ENCODE peak calls at places on chromosomes 4 and X, in five cellular contexts. D, N, G, H and K are unnamed samples.

GRCh38 chr4:77232653-77233052 is 75.6 kb downstream of the CCNG2 start:
- DNase-seq in D (peak), N (no peak), G (no peak), H (no peak), K (no peak)

GRCh38 chrX:53716328-53717088 is 30.0 kb upstream of the HUWE1 start:
- DNase-seq in D (no peak), N (no peak), G (peak), H (no peak), K (no peak)

GRCh38 chrX:103475381-103475780 is 43.9 kb downstream of the RAB40A start:
- DNase-seq in D (no peak), N (no peak), G (no peak), H (no peak), K (no peak)

GRCh38 chrX:85996555-85996954 is 50.8 kb downstream of the CHM start:
- DNase-seq in D (no peak), N (no peak), G (no peak), H (no peak), K (no peak)

GRCh38 chrX:19578956-19579355 is 63.6 kb upstream of the MAP3K15 start:
- DNase-seq in D (no peak), N (no peak), G (no peak), H (no peak), K (no peak)

GRCh38 chr4:77617203-77617602 is 11.6 kb downstream of the CXCL13 start:
- DNase-seq in D (no peak), N (no peak), G (no peak), H (no peak), K (no peak)

GRCh38 chr4:86331362-86331761 is 28.5 kb downstream of the MAPK10 start:
- DNase-seq in D (no peak), N (no peak), G (no peak), H (no peak), K (no peak)

GRCh38 chr4:137601924-137602323 is 69.6 kb upstream of the PCDH18 start:
- DNase-seq in D (peak), N (no peak), G (no peak), H (no peak), K (no peak)

GRCh38 chr4:165867961-165868360 is 5.1 kb upstream of the TLL1 start:
- DNase-seq in D (no peak), N (no peak), G (no peak), H (no peak), K (no peak)

GRCh38 chr4:113707013-113707412 is 54.5 kb downstream of the CAMK2D start:
- DNase-seq in D (no peak), N (no peak), G (no peak), H (no peak), K (no peak)

GRCh38 chrX:2320580-2321327 is 180.0 kb downstream of the DHRSX start:
- DNase-seq in D (peak), N (no peak), G (no peak), H (no peak), K (peak)

GRCh38 chr4:133154725-133155124 is 5.6 kb downstream of the PCDH10 start:
- DNase-seq in D (peak), N (no peak), G (no peak), H (peak), K (no peak)

GRCh38 chr4:24279492-24279891 is 304.9 kb downstream of the DHX15 start:
- DNase-seq in D (no peak), N (no peak), G (no peak), H (no peak), K (peak)

GRCh38 chr4:140609548-140610425 is 41.0 kb upstream of the UCP1 start:
- DNase-seq in D (no peak), N (no peak), G (no peak), H (peak), K (no peak)

GRCh38 chrX:25968920-25969319 is 169.2 kb upstream of the MAGEB18 start:
- DNase-seq in D (peak), N (no peak), G (no peak), H (peak), K (no peak)

GRCh38 chr4:113411496-113411938 is 350.0 kb downstream of the CAMK2D start:
- DNase-seq in D (no peak), N (no peak), G (no peak), H (no peak), K (no peak)

GRCh38 chr4:55534306-55534705 is 12.4 kb downstream of the CLOCK start:
- DNase-seq in D (no peak), N (no peak), G (no peak), H (no peak), K (no peak)

GRCh38 chr4:179110816-179111215 is 1668.6 kb upstream of the AGA start:
- DNase-seq in D (no peak), N (no peak), G (no peak), H (no peak), K (no peak)

GRCh38 chr4:145507636-145508035 is 26.0 kb downstream of the SMAD1 start:
- DNase-seq in D (no peak), N (no peak), G (no peak), H (no peak), K (no peak)

GRCh38 chr4:52904421-52904820 is 42.3 kb downstream of the RASL11B start:
- DNase-seq in D (no peak), N (no peak), G (no peak), H (no peak), K (no peak)

GRCh38 chr4:24748023-24748422 is 47.4 kb upstream of the SOD3 start:
- DNase-seq in D (no peak), N (no peak), G (no peak), H (no peak), K (no peak)

GRCh38 chrX:12962041-12962504 is 12.8 kb upstream of the TMSB4X start:
- DNase-seq in D (no peak), N (no peak), G (no peak), H (no peak), K (no peak)

GRCh38 chr4:3233391-3234071 is 15.4 kb upstream of the MSANTD1 start:
- DNase-seq in D (peak), N (no peak), G (no peak), H (no peak), K (no peak)